ENCODE peak calls at places on chromosomes 11 and 22, in four cellular contexts. X is BE2C, S is amniotic stem cell, F is heart left ventricle. N is an unnamed sample.

GRCh38 chr22:20156611-20157415 is 6.0 kb upstream of the CCDC188 start:
- DNase-seq in X (peak), S (peak), F (peak), N (peak)

GRCh38 chr22:31800065-31800464 is 46.2 kb downstream of the DEPDC5 start:
- DNase-seq in X (no peak), S (no peak), F (no peak), N (no peak)

GRCh38 chr11:111983187-111983986 is 41.8 kb upstream of the DLAT start:
- DNase-seq in X (no peak), S (no peak), F (no peak), N (no peak)

GRCh38 chr11:45262900-45263299 is 23.2 kb downstream of the SYT13 start:
- DNase-seq in X (no peak), S (no peak), F (no peak), N (no peak)

GRCh38 chr11:117392001-117392690 is 64.5 kb downstream of the CEP164 start:
- DNase-seq in X (no peak), S (no peak), F (no peak), N (no peak)

GRCh38 chr11:69035959-69036340 is 12.8 kb upstream of the TPCN2 start:
- DNase-seq in X (no peak), S (no peak), F (no peak), N (no peak)

GRCh38 chr11:7353100-7353499 is 101.4 kb downstream of the SYT9 start:
- DNase-seq in X (peak), S (no peak), F (no peak), N (no peak)

GRCh38 chr11:39365809-39366436 is 2093.5 kb downstream of the LRRC4C start:
- DNase-seq in X (no peak), S (no peak), F (no peak), N (peak)

GRCh38 chr11:122081073-122081472 is 34.9 kb downstream of the BLID start:
- DNase-seq in X (no peak), S (no peak), F (no peak), N (no peak)

GRCh38 chr11:116885951-116886629 is 48.7 kb upstream of the APOA1 start:
- DNase-seq in X (no peak), S (no peak), F (no peak), N (no peak)

GRCh38 chr11:58965246-58965985 is 26.1 kb downstream of the GLYATL1 start:
- DNase-seq in X (no peak), S (no peak), F (no peak), N (no peak)

GRCh38 chr11:75668508-75669297 is at the start of gene MAP6:
- DNase-seq in X (peak), S (no peak), F (peak), N (no peak)

GRCh38 chr11:63032451-63032850 is 16.8 kb upstream of the SLC22A8 start:
- DNase-seq in X (no peak), S (no peak), F (no peak), N (no peak)

GRCh38 chr22:38761202-38762162 is 5.7 kb upstream of the SUN2 start:
- DNase-seq in X (no peak), S (no peak), F (no peak), N (no peak)

GRCh38 chr11:95641506-95641905 is 148.1 kb downstream of the FAM76B start:
- DNase-seq in X (no peak), S (no peak), F (no peak), N (no peak)

GRCh38 chr22:40212126-40212525 is 34.4 kb downstream of the TNRC6B start:
- DNase-seq in X (no peak), S (no peak), F (no peak), N (no peak)

GRCh38 chr11:1335264-1335810 is 25.9 kb upstream of the TOLLIP start:
- DNase-seq in X (no peak), S (no peak), F (no peak), N (no peak)

GRCh38 chr11:77876045-77876444 is 55.1 kb downstream of the AAMDC start:
- DNase-seq in X (no peak), S (no peak), F (no peak), N (no peak)

GRCh38 chr22:35205956-35206355 is 51.3 kb upstream of the HMGXB4 start:
- DNase-seq in X (no peak), S (no peak), F (no peak), N (no peak)

GRCh38 chr11:110287537-110287936 is 8.9 kb downstream of the RDX start:
- DNase-seq in X (no peak), S (no peak), F (no peak), N (no peak)

GRCh38 chr22:23509571-23510302 is 70.4 kb downstream of the IGLL1 start:
- DNase-seq in X (peak), S (no peak), F (no peak), N (no peak)

GRCh38 chr11:115194798-115195101 is 309.5 kb downstream of the CADM1 start:
- DNase-seq in X (no peak), S (no peak), F (no peak), N (no peak)

GRCh38 chr11:60915250-60915914 is 1.4 kb downstream of the TMEM109 start:
- DNase-seq in X (no peak), S (peak), F (peak), N (peak)

GRCh38 chr11:86955111-86955673 is at the start of gene FZD4:
- DNase-seq in X (peak), S (peak), F (peak), N (peak)

GRCh38 chr11:66479741-66480115 is 506 bp upstream of the DPP3 start:
- DNase-seq in X (no peak), S (peak), F (no peak), N (no peak)

GRCh38 chr11:119671561-119672015 is 57.4 kb downstream of the NECTIN1 start:
- DNase-seq in X (peak), S (no peak), F (peak), N (no peak)

GRCh38 chr11:10498022-10498400 is 42.9 kb downstream of the AMPD3 start:
- DNase-seq in X (no peak), S (no peak), F (no peak), N (no peak)

GRCh38 chr11:15258433-15259350 is 144.0 kb downstream of the INSC start:
- DNase-seq in X (no peak), S (no peak), F (no peak), N (no peak)

GRCh38 chr22:28017859-28018258 is 98.8 kb upstream of the PITPNB start:
- DNase-seq in X (peak), S (no peak), F (no peak), N (no peak)

GRCh38 chr11:63448646-63449045 is 42.3 kb downstream of the PLAAT5 start:
- DNase-seq in X (no peak), S (no peak), F (no peak), N (no peak)

GRCh38 chr22:26669060-26669481 is 11.7 kb downstream of the MIAT start:
- DNase-seq in X (peak), S (no peak), F (no peak), N (no peak)

GRCh38 chr22:35150163-35151107 is 84.5 kb downstream of the ISX start:
- DNase-seq in X (peak), S (no peak), F (peak), N (peak)

GRCh38 chr11:19756675-19757475 is 44.2 kb downstream of the NAV2 start:
- DNase-seq in X (no peak), S (no peak), F (peak), N (no peak)